ENCODE peak calls at places on chromosomes 12 and 14, in six cellular contexts. C, W, A, I, J and T are unnamed samples.
A peak's percentile ranks its signal among the peaks of the same experiment; 100 is the strongest.

GRCh38 chr12:67437011-67437410 is 167.9 kb downstream of the CAND1 start:
- DNase-seq in C (no peak), W (no peak), A (no peak), I (no peak), J (no peak), T (no peak)

GRCh38 chr14:103346286-103346685 is 12.2 kb downstream of the EIF5 start:
- DNase-seq in C (no peak), W (no peak), A (no peak), I (no peak), J (no peak), T (no peak)

GRCh38 chr14:61601923-61602732 is 93.2 kb upstream of the HIF1A start:
- DNase-seq in C (no peak), W (no peak), A (no peak), I (peak; percentile 19), J (no peak), T (no peak)

GRCh38 chr14:103519837-103520212 is 2.8 kb downstream of the CKB start:
- DNase-seq in C (no peak), W (no peak), A (no peak), I (no peak), J (no peak), T (no peak)

GRCh38 chr12:89245090-89245489 is 107.2 kb downstream of the DUSP6 start:
- DNase-seq in C (peak; percentile 54), W (no peak), A (no peak), I (peak; percentile 40), J (peak; percentile 2), T (no peak)

GRCh38 chr12:120324841-120325417 is 2.6 kb downstream of the PLA2G1B start:
- DNase-seq in C (no peak), W (no peak), A (no peak), I (no peak), J (no peak), T (peak; percentile 93)

GRCh38 chr14:91510171-91511013 is at the start of gene PPP4R3A:
- DNase-seq in C (peak; percentile 98), W (peak; percentile 96), A (peak; percentile 95), I (peak; percentile 96), J (peak; percentile 87), T (peak; percentile 95)

GRCh38 chr14:59771577-59771976 is 99.0 kb downstream of the RTN1 start:
- DNase-seq in C (peak; percentile 85), W (no peak), A (no peak), I (no peak), J (no peak), T (no peak)

GRCh38 chr12:64893961-64894360 is 69.5 kb downstream of the TBC1D30 start:
- DNase-seq in C (peak; percentile 36), W (peak; percentile 55), A (no peak), I (no peak), J (no peak), T (no peak)

GRCh38 chr12:104303538-104304151 is at the start of gene EID3:
- DNase-seq in C (peak; percentile 76), W (no peak), A (peak; percentile 73), I (peak; percentile 70), J (peak; percentile 83), T (peak; percentile 92)

GRCh38 chr12:25241171-25242020 is 9.3 kb downstream of the KRAS start:
- DNase-seq in C (peak; percentile 76), W (no peak), A (peak; percentile 51), I (peak; percentile 66), J (no peak), T (no peak)

GRCh38 chr14:95185452-95186392 is 28.4 kb upstream of the DICER1 start:
- DNase-seq in C (peak; percentile 95), W (no peak), A (no peak), I (no peak), J (no peak), T (peak; percentile 35)

GRCh38 chr14:105213396-105213795 is 32.3 kb upstream of the NUDT14 start:
- DNase-seq in C (no peak), W (no peak), A (no peak), I (no peak), J (no peak), T (no peak)

GRCh38 chr12:25719505-25719904 is 166.4 kb upstream of the LMNTD1 start:
- DNase-seq in C (no peak), W (no peak), A (no peak), I (no peak), J (no peak), T (no peak)

GRCh38 chr12:54299515-54300266 is 1.1 kb downstream of the NFE2 start:
- DNase-seq in C (no peak), W (no peak), A (no peak), I (no peak), J (no peak), T (no peak)

GRCh38 chr12:83758889-83759631 is 1072.4 kb downstream of the TMTC2 start:
- DNase-seq in C (no peak), W (no peak), A (no peak), I (no peak), J (no peak), T (no peak)

GRCh38 chr14:103625361-103626095 is 3.5 kb upstream of the KLC1 start:
- DNase-seq in C (no peak), W (no peak), A (no peak), I (peak; percentile 66), J (no peak), T (no peak)